ENCODE peak calls at places on chromosome 15, in six cellular contexts. One of them, this sample, is unnamed.

GRCh38 chr15:86855307-86855706 is 775.6 kb downstream of the AGBL1 start:
- DNase-seq in NB4: no peak
- DNase-seq in fibroblast of pulmonary artery: no peak
- DNase-seq in foreskin fibroblast: no peak
- DNase-seq in kidney: no peak
- DNase-seq in AG04450: no peak
- DNase-seq in this sample: no peak

GRCh38 chr15:73737506-73737905 is 15.6 kb downstream of the INSYN1 start:
- DNase-seq in NB4: no peak
- DNase-seq in fibroblast of pulmonary artery: no peak
- DNase-seq in foreskin fibroblast: no peak
- DNase-seq in kidney: no peak
- DNase-seq in AG04450: no peak
- DNase-seq in this sample: no peak

GRCh38 chr15:58138106-58138505 is at the start of gene AQP9:
- DNase-seq in NB4: no peak
- DNase-seq in fibroblast of pulmonary artery: no peak
- DNase-seq in foreskin fibroblast: no peak
- DNase-seq in kidney: no peak
- DNase-seq in AG04450: no peak
- DNase-seq in this sample: no peak

GRCh38 chr15:48358681-48359152 is 27.5 kb downstream of the DUT start:
- DNase-seq in NB4: no peak
- DNase-seq in fibroblast of pulmonary artery: peak
- DNase-seq in foreskin fibroblast: peak
- DNase-seq in kidney: no peak
- DNase-seq in AG04450: no peak
- DNase-seq in this sample: no peak

GRCh38 chr15:92902723-92903587 is 2.8 kb downstream of the CHD2 start:
- DNase-seq in NB4: peak
- DNase-seq in fibroblast of pulmonary artery: no peak
- DNase-seq in foreskin fibroblast: no peak
- DNase-seq in kidney: no peak
- DNase-seq in AG04450: no peak
- DNase-seq in this sample: no peak

GRCh38 chr15:66369773-66370651 is 13.5 kb upstream of the TIPIN start:
- DNase-seq in NB4: peak
- DNase-seq in fibroblast of pulmonary artery: peak
- DNase-seq in foreskin fibroblast: no peak
- DNase-seq in kidney: no peak
- DNase-seq in AG04450: no peak
- DNase-seq in this sample: no peak

GRCh38 chr15:67836477-67836876 is 3.4 kb downstream of the RNU6-1 start:
- DNase-seq in NB4: peak
- DNase-seq in fibroblast of pulmonary artery: peak
- DNase-seq in foreskin fibroblast: no peak
- DNase-seq in kidney: peak
- DNase-seq in AG04450: no peak
- DNase-seq in this sample: no peak

GRCh38 chr15:101781927-101782326 is 21.4 kb upstream of the OR4F6 start:
- DNase-seq in NB4: peak
- DNase-seq in fibroblast of pulmonary artery: no peak
- DNase-seq in foreskin fibroblast: no peak
- DNase-seq in kidney: no peak
- DNase-seq in AG04450: no peak
- DNase-seq in this sample: no peak

GRCh38 chr15:66713843-66714508 is 11.9 kb downstream of the SMAD6 start:
- DNase-seq in NB4: peak
- DNase-seq in fibroblast of pulmonary artery: no peak
- DNase-seq in foreskin fibroblast: no peak
- DNase-seq in kidney: no peak
- DNase-seq in AG04450: no peak
- DNase-seq in this sample: no peak

GRCh38 chr15:101180620-101181307 is 71.1 kb downstream of the CHSY1 start:
- DNase-seq in NB4: no peak
- DNase-seq in fibroblast of pulmonary artery: no peak
- DNase-seq in foreskin fibroblast: no peak
- DNase-seq in kidney: no peak
- DNase-seq in AG04450: no peak
- DNase-seq in this sample: no peak

GRCh38 chr15:33729648-33730047 is 238.6 kb upstream of the CHRM5 start:
- DNase-seq in NB4: no peak
- DNase-seq in fibroblast of pulmonary artery: peak
- DNase-seq in foreskin fibroblast: no peak
- DNase-seq in kidney: no peak
- DNase-seq in AG04450: no peak
- DNase-seq in this sample: no peak
- TF ChIP-seq CTCF in NB4: no peak
- TF ChIP-seq CTCF in fibroblast of pulmonary artery: peak
- TF ChIP-seq CTCF in foreskin fibroblast: no peak
- TF ChIP-seq CTCF in kidney: no peak
- TF ChIP-seq CTCF in AG04450: peak
- TF ChIP-seq CTCF in this sample: peak

GRCh38 chr15:85785887-85786777 is 8.6 kb downstream of the KLHL25 start:
- DNase-seq in NB4: peak
- DNase-seq in fibroblast of pulmonary artery: no peak
- DNase-seq in foreskin fibroblast: no peak
- DNase-seq in kidney: peak
- DNase-seq in AG04450: no peak
- DNase-seq in this sample: no peak
- H3K4me3 ChIP-seq in NB4: peak
- H3K4me3 ChIP-seq in fibroblast of pulmonary artery: no peak
- H3K4me3 ChIP-seq in foreskin fibroblast: no peak
- H3K4me3 ChIP-seq in kidney: no peak
- H3K4me3 ChIP-seq in AG04450: no peak
- H3K4me3 ChIP-seq in this sample: peak

DNA sequence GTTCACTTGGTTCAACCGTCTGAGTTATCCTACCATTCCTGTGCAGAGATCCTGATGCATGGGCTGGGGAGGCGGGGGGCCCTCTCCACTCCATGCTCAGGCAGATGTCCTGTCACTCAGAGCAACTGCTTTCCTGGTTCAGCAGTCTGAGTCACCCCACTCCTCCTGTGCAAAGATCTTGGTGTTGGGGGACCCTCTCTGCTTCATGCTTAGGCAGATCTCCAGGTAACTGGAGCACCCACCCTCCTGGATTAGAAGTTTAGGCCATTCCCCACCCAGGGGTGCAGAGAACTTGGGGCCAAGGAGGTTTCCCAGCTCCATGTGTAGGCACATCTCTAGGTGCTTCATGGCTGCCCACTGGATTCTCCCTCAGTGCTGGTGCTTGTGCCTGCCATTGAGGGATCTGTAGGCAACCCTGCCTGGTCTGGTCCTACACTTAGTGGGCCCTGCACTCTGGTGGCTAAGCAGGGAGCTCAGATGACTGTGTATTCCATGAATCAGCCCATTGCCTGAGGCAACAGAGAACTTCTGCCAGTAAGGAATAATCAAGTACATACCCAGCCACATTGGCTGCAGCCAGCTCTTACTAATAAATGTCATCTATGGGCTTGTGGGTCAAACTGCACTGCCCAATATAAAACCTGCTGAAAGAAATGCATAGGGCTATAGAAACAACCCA is 465.4 kb upstream of the THBS1 start:
- DNase-seq in NB4: no peak
- DNase-seq in fibroblast of pulmonary artery: no peak
- DNase-seq in foreskin fibroblast: peak
- DNase-seq in kidney: no peak
- DNase-seq in AG04450: no peak
- DNase-seq in this sample: no peak
- TF ChIP-seq CTCF in NB4: no peak
- TF ChIP-seq CTCF in fibroblast of pulmonary artery: no peak
- TF ChIP-seq CTCF in foreskin fibroblast: no peak
- TF ChIP-seq CTCF in kidney: no peak
- TF ChIP-seq CTCF in AG04450: no peak
- TF ChIP-seq CTCF in this sample: no peak

GRCh38 chr15:90003736-90004135 is 2.6 kb downstream of the ZNF710 start:
- DNase-seq in NB4: no peak
- DNase-seq in fibroblast of pulmonary artery: no peak
- DNase-seq in foreskin fibroblast: no peak
- DNase-seq in kidney: no peak
- DNase-seq in AG04450: no peak
- DNase-seq in this sample: no peak
- H3K4me3 ChIP-seq in NB4: peak
- H3K4me3 ChIP-seq in fibroblast of pulmonary artery: no peak
- H3K4me3 ChIP-seq in foreskin fibroblast: no peak
- H3K4me3 ChIP-seq in kidney: no peak
- H3K4me3 ChIP-seq in AG04450: peak
- H3K4me3 ChIP-seq in this sample: no peak

DNA sequence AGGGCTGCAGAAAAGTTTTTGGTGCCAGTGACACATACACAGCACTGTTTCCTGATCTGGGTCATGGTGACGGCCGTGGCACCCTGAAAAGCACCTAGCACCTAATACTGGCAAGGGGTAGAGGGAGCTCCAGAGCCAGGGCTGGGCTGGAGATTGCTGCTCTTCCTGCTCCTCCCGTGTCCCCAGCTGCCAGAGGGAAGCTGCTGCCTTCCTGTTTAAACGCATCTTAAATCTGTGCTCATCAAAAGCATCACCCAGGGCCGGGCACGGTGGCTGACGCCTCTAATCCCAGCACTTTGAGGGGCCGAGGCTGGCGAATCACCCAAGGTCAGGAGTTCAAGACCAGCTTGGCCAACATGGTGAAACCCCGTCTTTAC is 156.7 kb upstream of the MEF2A start:
- DNase-seq in NB4: peak
- DNase-seq in fibroblast of pulmonary artery: peak
- DNase-seq in foreskin fibroblast: peak
- DNase-seq in kidney: peak
- DNase-seq in AG04450: no peak
- DNase-seq in this sample: no peak
- TF ChIP-seq CTCF in NB4: peak
- TF ChIP-seq CTCF in fibroblast of pulmonary artery: peak
- TF ChIP-seq CTCF in foreskin fibroblast: peak
- TF ChIP-seq CTCF in kidney: peak
- TF ChIP-seq CTCF in AG04450: peak
- TF ChIP-seq CTCF in this sample: peak

DNA sequence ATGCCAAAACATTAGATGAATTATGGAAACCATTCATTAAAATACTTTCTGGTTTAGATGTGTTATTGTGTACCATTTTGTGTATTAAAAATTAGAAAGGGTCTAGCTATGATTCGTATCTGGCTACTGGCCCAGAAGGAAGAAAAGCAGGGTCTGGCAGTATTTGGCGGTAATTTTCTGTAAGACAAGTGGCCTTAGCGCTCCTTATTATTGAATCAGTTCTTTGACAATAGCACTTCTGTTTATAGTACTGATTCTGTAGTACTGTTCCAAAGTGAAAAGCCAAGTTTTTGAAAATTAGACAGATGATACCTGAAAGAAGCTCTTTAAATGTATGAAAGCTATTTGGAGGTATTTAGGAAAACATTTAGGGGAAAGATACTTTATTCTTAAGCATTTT is 10.2 kb downstream of the GLCE start:
- DNase-seq in NB4: no peak
- DNase-seq in fibroblast of pulmonary artery: no peak
- DNase-seq in foreskin fibroblast: no peak
- DNase-seq in kidney: no peak
- DNase-seq in AG04450: no peak
- DNase-seq in this sample: no peak
- H3K4me3 ChIP-seq in NB4: no peak
- H3K4me3 ChIP-seq in fibroblast of pulmonary artery: no peak
- H3K4me3 ChIP-seq in foreskin fibroblast: no peak
- H3K4me3 ChIP-seq in kidney: no peak
- H3K4me3 ChIP-seq in AG04450: no peak
- H3K4me3 ChIP-seq in this sample: no peak

GRCh38 chr15:76187151-76187550 is 124.1 kb downstream of the ETFA start:
- DNase-seq in NB4: no peak
- DNase-seq in fibroblast of pulmonary artery: no peak
- DNase-seq in foreskin fibroblast: no peak
- DNase-seq in kidney: no peak
- DNase-seq in AG04450: no peak
- DNase-seq in this sample: no peak

GRCh38 chr15:76189106-76189505 is 122.2 kb downstream of the ETFA start:
- DNase-seq in NB4: no peak
- DNase-seq in fibroblast of pulmonary artery: no peak
- DNase-seq in foreskin fibroblast: no peak
- DNase-seq in kidney: no peak
- DNase-seq in AG04450: no peak
- DNase-seq in this sample: no peak

GRCh38 chr15:76183906-76184639 is 124.3 kb downstream of the TMEM266 start:
- DNase-seq in NB4: no peak
- DNase-seq in fibroblast of pulmonary artery: no peak
- DNase-seq in foreskin fibroblast: no peak
- DNase-seq in kidney: no peak
- DNase-seq in AG04450: no peak
- DNase-seq in this sample: no peak

GRCh38 chr15:76184640-76185020 is 124.8 kb downstream of the TMEM266 start:
- DNase-seq in NB4: no peak
- DNase-seq in fibroblast of pulmonary artery: no peak
- DNase-seq in foreskin fibroblast: no peak
- DNase-seq in kidney: no peak
- DNase-seq in AG04450: no peak
- DNase-seq in this sample: no peak

GRCh38 chr15:76185716-76186115 is 125.6 kb downstream of the ETFA start:
- DNase-seq in NB4: peak
- DNase-seq in fibroblast of pulmonary artery: peak
- DNase-seq in foreskin fibroblast: peak
- DNase-seq in kidney: no peak
- DNase-seq in AG04450: peak
- DNase-seq in this sample: peak
- TF ChIP-seq CTCF in NB4: peak
- TF ChIP-seq CTCF in fibroblast of pulmonary artery: peak
- TF ChIP-seq CTCF in foreskin fibroblast: peak
- TF ChIP-seq CTCF in kidney: peak
- TF ChIP-seq CTCF in AG04450: peak
- TF ChIP-seq CTCF in this sample: peak

GRCh38 chr15:63517614-63518013 is 13.2 kb downstream of the USP3 start:
- DNase-seq in NB4: no peak
- DNase-seq in fibroblast of pulmonary artery: no peak
- DNase-seq in foreskin fibroblast: no peak
- DNase-seq in kidney: no peak
- DNase-seq in AG04450: no peak
- DNase-seq in this sample: no peak
- H3K4me3 ChIP-seq in NB4: no peak
- H3K4me3 ChIP-seq in fibroblast of pulmonary artery: no peak
- H3K4me3 ChIP-seq in foreskin fibroblast: no peak
- H3K4me3 ChIP-seq in kidney: no peak
- H3K4me3 ChIP-seq in AG04450: no peak
- H3K4me3 ChIP-seq in this sample: no peak

This sample was measured in epithelial cell of proximal tubule.